ENCODE peak calls at places on chromosomes 13 and 19, in six cellular contexts. S, W, P, K, J and Y are unnamed samples.

GRCh38 chr13:106917673-106918652 is 350.0 kb upstream of the ARGLU1 start:
- DNase-seq in S (peak), W (peak), P (peak), K (peak), J (peak), Y (peak)

GRCh38 chr19:38543807-38544568 is 73.8 kb downstream of the MAP4K1 start:
- DNase-seq in S (peak), W (no peak), P (peak), K (peak), J (peak), Y (peak)

GRCh38 chr13:65677906-65678305 is 1552.2 kb downstream of the PCDH9 start:
- DNase-seq in S (no peak), W (no peak), P (no peak), K (peak), J (peak), Y (peak)

GRCh38 chr19:39112338-39112890 is 13.2 kb upstream of the PAK4 start:
- DNase-seq in S (no peak), W (no peak), P (no peak), K (peak), J (no peak), Y (peak)

GRCh38 chr13:25977216-25977615 is 74.6 kb downstream of the SHISA2 start:
- DNase-seq in S (no peak), W (no peak), P (no peak), K (peak), J (no peak), Y (no peak)

GRCh38 chr13:21557995-21558394 is 46.0 kb downstream of the MICU2 start:
- DNase-seq in S (no peak), W (no peak), P (no peak), K (peak), J (peak), Y (peak)

GRCh38 chr13:43246382-43246781 is 223.0 kb downstream of the DNAJC15 start:
- DNase-seq in S (no peak), W (no peak), P (no peak), K (no peak), J (no peak), Y (peak)

GRCh38 chr13:108551674-108552073 is 77.7 kb upstream of the MYO16 start:
- DNase-seq in S (no peak), W (no peak), P (no peak), K (peak), J (no peak), Y (no peak)

GRCh38 chr13:50420720-50421456 is 405.6 kb downstream of the KCNRG start:
- DNase-seq in S (no peak), W (no peak), P (no peak), K (no peak), J (no peak), Y (no peak)

DNA sequence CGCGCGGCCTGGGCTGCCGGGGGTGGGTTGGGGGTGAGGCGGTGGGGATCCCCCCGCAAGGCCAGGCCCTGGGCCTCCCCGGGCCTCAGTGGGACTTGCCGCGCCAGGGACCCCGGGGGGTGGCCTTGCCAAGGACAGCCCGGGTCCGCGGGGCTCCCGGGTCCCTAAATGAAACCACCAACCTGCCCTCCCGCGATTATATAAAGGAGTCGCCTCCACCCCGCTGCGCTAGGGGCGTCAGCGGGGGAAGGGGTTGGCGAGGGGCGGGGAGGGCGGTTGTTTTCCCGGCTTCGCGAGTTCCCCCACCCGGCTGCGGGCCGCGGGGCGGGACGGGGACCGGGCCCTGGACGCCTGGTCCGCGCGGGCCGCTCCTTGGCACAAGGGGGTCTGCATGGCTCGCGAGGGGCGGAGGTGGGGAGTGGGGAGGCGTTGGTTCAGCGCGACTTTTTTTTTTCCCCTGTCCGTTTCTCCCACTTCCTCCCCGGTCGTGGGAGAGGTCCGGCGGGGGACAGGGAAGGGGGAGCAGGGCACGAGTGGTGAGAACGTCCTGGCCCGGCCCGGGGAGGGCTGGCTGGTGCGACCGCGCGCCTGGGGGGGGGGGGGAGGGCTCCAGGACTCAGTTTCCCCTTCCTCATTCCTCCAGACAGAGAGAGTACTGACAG is 828 bp upstream of the ZBTB7A start:
- DNase-seq in S (peak), W (no peak), P (peak), K (no peak), J (no peak), Y (no peak)
- TF ChIP-seq CTCF in S (no peak), W (no peak), P (no peak), K (no peak), J (no peak), Y (no peak)

DNA sequence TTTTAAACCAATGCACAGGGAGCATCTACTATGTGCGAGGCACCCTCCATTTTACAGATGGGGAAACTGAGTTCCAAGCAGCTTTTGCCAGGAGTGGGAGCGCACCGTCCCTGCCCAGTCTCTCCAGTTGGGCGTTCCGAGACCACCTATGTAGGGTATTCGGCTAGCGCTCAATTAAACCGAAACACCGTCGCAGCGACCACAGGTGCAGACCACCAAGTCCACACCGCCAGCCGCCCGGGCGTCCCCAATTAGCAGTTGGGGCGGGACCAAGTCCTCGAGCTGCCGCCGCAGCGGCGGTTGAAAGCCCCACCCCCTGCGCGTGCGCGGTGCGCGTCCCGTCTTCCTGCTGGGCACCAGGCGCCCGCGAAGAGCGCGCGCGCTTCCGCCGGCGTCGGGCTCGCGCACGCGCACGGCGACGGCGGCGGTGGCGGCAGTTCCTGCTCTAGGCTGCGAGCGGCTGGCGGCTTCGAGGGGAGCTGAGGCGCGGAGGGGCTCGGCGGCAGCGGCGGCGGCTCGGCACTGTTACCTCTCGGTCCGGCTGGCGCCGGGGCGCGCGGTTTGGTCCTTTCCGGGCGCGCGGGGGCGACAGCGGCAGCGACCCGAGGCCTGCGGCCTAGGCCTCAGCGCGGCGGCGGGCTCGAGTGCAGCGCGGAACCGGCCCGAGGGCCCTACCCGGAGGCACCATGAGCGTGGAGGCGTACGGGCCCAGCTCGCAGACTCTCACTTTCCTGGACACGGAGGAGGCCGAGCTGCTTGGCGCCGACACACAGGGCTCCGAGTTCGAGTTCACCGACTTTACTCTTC is at the start of gene UPF1:
- DNase-seq in S (peak), W (peak), P (peak), K (peak), J (peak), Y (peak)
- TF ChIP-seq CTCF in S (no peak), W (no peak), P (no peak), K (no peak), J (no peak), Y (no peak)

DNA sequence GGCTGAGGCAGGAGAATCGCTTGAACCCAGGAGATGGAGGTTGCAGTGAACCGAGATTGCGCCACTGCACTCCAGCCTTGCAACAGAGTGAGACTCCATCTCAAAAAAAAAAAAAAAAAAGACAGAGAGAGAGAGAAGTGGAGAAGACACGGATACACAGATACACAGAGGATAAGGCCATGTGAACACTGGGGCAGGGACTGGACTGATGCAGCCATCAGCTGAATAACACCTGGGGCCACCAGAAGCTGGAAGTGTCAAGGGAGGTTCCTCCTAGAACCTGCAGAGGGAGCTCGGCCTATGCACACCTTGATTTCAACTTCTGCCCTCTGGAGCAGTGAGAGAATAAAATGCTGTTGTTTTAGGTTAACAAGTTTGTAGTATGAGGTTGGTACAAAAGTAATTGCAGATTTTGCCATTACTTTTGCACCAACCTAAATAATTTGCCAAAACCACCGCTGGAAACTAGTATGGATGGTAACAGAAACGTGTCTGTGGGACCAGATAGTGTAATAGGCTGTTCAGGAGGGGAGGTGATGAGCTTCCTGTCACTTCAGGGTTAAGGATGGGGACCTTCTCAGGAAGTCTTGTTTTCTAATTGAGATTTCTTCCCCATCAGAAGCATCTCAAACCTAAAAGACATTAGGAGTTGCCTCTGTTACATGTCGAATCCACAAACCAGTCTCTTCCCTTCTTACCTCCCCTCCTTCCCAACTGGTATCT is 36.4 kb upstream of the IGSF23 start:
- DNase-seq in S (no peak), W (no peak), P (no peak), K (peak), J (peak), Y (peak)
- TF ChIP-seq CTCF in S (peak), W (no peak), P (peak), K (peak), J (peak), Y (peak)

GRCh38 chr13:48975926-48976676 is 389 bp downstream of the FNDC3A start:
- DNase-seq in S (peak), W (peak), P (peak), K (peak), J (peak), Y (peak)
- TF ChIP-seq CTCF in S (no peak), W (no peak), P (no peak), K (peak), J (no peak), Y (no peak)

DNA sequence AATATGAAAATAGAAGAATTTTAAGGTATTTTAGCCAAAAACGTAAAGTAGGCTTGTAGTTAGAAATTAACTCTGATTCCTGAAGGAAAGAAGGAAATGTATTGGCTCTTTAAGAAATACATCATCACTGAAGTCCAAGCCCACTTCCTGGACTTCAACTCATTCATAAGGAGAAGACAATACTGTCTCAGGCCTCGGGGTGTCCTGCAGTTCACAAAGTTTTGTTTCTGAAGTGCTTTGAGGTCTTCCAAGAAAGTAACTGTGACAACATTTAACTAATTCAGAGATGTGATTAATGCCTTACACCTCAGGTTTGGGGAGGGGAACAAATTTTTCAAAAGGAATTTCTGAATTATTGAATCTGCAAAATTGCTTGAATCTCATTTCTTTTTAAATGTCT is 65.8 kb upstream of the STARD13 start:
- DNase-seq in S (no peak), W (no peak), P (no peak), K (peak), J (peak), Y (peak)
- TF ChIP-seq CTCF in S (no peak), W (no peak), P (no peak), K (no peak), J (peak), Y (peak)